ENCODE peak calls at places on chromosome 7, in seven cellular contexts. A is fibroblast of lung, L is cardiac muscle cell, V is lower lobe of right lung, X is foreskin fibroblast, H is tibial artery, F is brain microvascular endothelial cell. K is an unnamed sample.

GRCh38 chr7:20558963-20559716 is 56.3 kb upstream of the ABCB5 start:
- DNase-seq in A (no peak), L (no peak), V (no peak), X (no peak), H (no peak), F (no peak), K (no peak)

GRCh38 chr7:151754142-151754590 is 122.7 kb downstream of the PRKAG2 start:
- DNase-seq in A (peak; percentile 99), L (peak; percentile 92), V (peak; percentile 80), X (peak; percentile 99), H (peak; percentile 76), F (peak; percentile 98), K (peak; percentile 91)

GRCh38 chr7:155352753-155353115 is 55.1 kb downstream of the INSIG1 start:
- DNase-seq in A (no peak), L (no peak), V (no peak), X (no peak), H (no peak), F (no peak), K (no peak)

GRCh38 chr7:133284092-133284491 is 31.2 kb downstream of the EXOC4 start:
- DNase-seq in A (no peak), L (no peak), V (no peak), X (no peak), H (no peak), F (no peak), K (no peak)

GRCh38 chr7:749121-749520 is 22.0 kb upstream of the PRKAR1B start:
- DNase-seq in A (peak; percentile 31), L (peak; percentile 42), V (peak; percentile 31), X (no peak), H (no peak), F (peak; percentile 49), K (no peak)

GRCh38 chr7:26375604-26376207 is 84.0 kb downstream of the SNX10 start:
- DNase-seq in A (no peak), L (peak; percentile 37), V (no peak), X (no peak), H (no peak), F (no peak), K (no peak)

GRCh38 chr7:71135663-71136062 is 3.7 kb downstream of the GALNT17 start:
- DNase-seq in A (no peak), L (no peak), V (no peak), X (no peak), H (no peak), F (no peak), K (no peak)

GRCh38 chr7:75967573-75967997 is 26.8 kb downstream of the TMEM120A start:
- DNase-seq in A (no peak), L (no peak), V (no peak), X (peak; percentile 52), H (no peak), F (no peak), K (no peak)

GRCh38 chr7:47352394-47352968 is 229.4 kb downstream of the TNS3 start:
- DNase-seq in A (no peak), L (no peak), V (no peak), X (no peak), H (no peak), F (no peak), K (no peak)

GRCh38 chr7:30659312-30659711 is 22.9 kb downstream of the CRHR2 start:
- DNase-seq in A (peak; percentile 7), L (no peak), V (no peak), X (no peak), H (no peak), F (no peak), K (no peak)

GRCh38 chr7:41579961-41580935 is 122.6 kb downstream of the INHBA start:
- DNase-seq in A (peak; percentile 99), L (no peak), V (no peak), X (peak; percentile 88), H (no peak), F (peak; percentile 85), K (peak; percentile 9)

GRCh38 chr7:42494722-42495121 is 257.7 kb upstream of the GLI3 start:
- DNase-seq in A (peak; percentile 53), L (no peak), V (no peak), X (peak; percentile 47), H (no peak), F (peak; percentile 22), K (no peak)

GRCh38 chr7:50956522-50957155 is 173.9 kb upstream of the GRB10 start:
- DNase-seq in A (no peak), L (no peak), V (no peak), X (no peak), H (no peak), F (no peak), K (no peak)

GRCh38 chr7:71871446-71871845 is 540.7 kb downstream of the CALN1 start:
- DNase-seq in A (no peak), L (no peak), V (no peak), X (no peak), H (no peak), F (no peak), K (no peak)

GRCh38 chr7:57328963-57329362 is 121.0 kb upstream of the ZNF716 start:
- DNase-seq in A (no peak), L (no peak), V (no peak), X (no peak), H (no peak), F (no peak), K (no peak)

GRCh38 chr7:45689797-45690761 is 115.9 kb downstream of the ADCY1 start:
- DNase-seq in A (no peak), L (no peak), V (no peak), X (no peak), H (no peak), F (no peak), K (no peak)

DNA sequence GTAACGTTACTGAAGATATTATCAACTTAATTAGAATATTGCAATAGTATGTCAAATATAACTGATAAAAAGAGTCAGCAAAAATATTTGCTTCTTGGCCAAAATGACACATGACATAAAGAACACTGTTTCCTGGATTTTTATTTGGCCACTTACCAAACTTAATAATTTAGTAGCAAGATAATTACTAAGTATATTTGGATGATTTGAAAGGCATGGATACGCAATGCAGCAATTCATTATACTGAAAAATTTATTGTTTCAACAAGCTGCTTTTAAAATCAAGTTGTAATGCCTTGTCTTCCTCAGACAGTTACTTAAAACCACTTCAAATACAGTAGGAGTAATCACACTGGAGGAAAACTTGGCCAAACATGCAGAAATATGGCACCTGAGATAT is 234.0 kb downstream of the SEMA3E start:
- DNase-seq in A (no peak), L (no peak), V (no peak), X (no peak), H (no peak), F (no peak), K (no peak)
- H3K4me3 ChIP-seq in A (no peak overlapping the region), L (no peak overlapping the region), V (no peak overlapping the region), X (no peak overlapping the region), H (no peak overlapping the region), F (no peak overlapping the region), K (no peak overlapping the region)

GRCh38 chr7:141073173-141073640 is 657 bp upstream of the TMEM178B start:
- DNase-seq in A (peak; percentile 63), L (peak; percentile 90), V (no peak), X (peak; percentile 64), H (no peak), F (peak; percentile 26), K (no peak)

GRCh38 chr7:141071855-141072547 is 1.9 kb upstream of the TMEM178B start:
- DNase-seq in A (no peak), L (no peak), V (no peak), X (no peak), H (no peak), F (no peak), K (no peak)

GRCh38 chr7:141073641-141074161 is at the start of gene TMEM178B:
- DNase-seq in A (no peak), L (peak; percentile 3), V (no peak), X (peak; percentile 20), H (no peak), F (no peak), K (no peak)

GRCh38 chr7:141072548-141073172 is 1.2 kb upstream of the TMEM178B start:
- DNase-seq in A (peak; percentile 77), L (peak; percentile 41), V (no peak), X (peak; percentile 83), H (no peak), F (peak; percentile 79), K (peak; percentile 68)

DNA sequence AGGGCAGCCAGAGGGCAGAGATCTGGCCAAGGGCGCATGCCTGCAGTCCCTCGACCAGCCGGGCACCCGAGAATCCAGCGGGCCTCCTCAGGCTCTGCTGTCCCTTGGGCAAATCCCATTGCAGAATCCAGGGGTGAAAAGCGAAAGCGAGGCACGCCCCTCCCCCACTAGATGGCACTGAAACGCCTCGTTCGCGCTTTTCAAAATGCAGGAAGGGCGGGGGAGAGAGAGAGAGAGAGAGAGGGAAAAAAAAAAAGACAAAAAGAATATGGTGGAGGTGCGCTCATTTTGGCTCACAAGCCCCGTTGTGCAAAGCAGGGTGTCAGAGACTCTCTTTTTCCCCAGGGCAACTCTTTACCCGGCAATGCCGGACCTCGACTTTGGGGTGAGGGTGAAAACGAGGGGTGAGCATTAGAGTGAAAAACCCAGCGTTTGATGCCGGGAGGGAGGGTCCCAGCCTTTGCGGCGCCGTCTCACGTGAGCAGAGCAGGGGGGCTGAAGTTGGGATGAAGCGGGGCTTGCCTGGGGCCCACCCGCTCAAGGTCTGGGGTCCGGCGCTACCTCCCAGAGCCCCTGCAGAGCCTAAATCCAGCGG is 2.5 kb upstream of the TMEM178B start:
- DNase-seq in A (no peak), L (peak; percentile 59), V (no peak), X (peak; percentile 26), H (no peak), F (no peak), K (no peak)
- TF ChIP-seq CTCF in A (no peak), L (peak; percentile 6), V (peak; percentile 12), X (no peak), H (no peak), F (peak; percentile 29), K (peak; percentile 36)

DNA sequence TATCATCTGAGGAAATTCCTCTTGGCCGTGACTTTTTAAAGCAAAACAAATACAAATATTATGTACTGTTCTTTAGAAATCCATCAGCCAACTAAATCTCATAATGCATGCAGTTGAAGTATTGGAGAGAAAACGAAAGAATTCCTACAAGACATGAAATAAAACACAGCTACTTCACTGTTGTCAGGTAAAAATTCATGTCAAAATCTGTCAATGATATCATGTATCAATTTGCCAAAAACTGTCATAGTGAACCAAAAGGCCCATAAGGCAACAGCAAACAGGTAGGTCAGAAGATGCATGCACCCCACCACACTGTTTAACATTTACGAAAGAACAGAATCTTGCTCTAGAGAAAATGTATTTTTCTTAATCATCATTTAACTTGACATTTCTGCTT is 2.3 kb downstream of the GPR22 start:
- DNase-seq in A (no peak), L (no peak), V (no peak), X (no peak), H (no peak), F (no peak), K (no peak)
- H3K4me3 ChIP-seq in A (peak overlapping the region; percentile 11), L (no peak overlapping the region), V (no peak overlapping the region), X (no peak overlapping the region), H (no peak overlapping the region), F (no peak overlapping the region), K (no peak overlapping the region)

DNA sequence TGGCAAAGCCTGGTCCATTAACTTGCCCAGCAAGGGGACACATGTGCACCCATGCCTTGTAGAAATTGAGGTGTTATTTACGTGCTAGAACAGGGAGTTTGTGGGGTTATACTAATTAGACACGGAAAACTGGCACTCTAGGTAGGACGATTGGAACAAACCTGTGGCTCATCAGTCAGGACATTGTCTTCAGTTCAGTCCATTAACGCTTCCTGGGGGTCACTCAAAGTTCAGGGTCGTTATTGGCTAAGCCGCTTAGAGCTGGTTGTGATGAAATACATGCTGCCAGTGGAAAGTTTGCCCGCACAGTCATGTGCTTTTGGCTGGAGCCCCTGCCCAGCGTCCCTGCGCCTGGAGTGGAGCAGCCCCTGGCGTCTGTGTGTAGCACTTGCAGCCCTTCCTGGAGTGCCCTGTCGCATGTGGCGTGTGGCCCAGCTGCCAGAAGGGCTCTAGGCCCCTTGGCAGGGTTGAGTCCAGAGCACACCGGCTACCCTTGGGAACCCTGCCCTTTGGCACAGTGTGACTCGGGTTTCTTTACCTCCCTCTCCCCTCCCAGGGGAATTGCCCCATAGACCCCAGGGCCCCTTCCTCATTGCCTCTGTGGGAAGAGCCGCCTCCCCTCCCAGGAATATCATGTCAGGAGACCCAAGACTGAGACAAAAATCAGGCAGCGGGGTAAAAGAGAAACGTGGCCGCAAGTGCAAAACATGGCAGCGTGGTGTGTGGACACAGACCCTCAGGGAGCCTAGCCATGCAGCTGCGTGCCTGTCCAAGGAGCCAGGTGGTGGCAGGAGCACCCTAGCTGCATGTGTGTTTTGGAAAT is 9.8 kb downstream of the ZNF775 start:
- DNase-seq in A (peak; percentile 63), L (peak; percentile 43), V (peak; percentile 87), X (peak; percentile 88), H (peak; percentile 48), F (no peak), K (no peak)
- TF ChIP-seq CTCF in A (peak; percentile 67), L (peak; percentile 51), V (peak; percentile 74), X (peak; percentile 33), H (peak; percentile 74), F (peak; percentile 72), K (peak; percentile 69)